ENCODE peak calls at places on chromosomes 6 and 20, in six cellular contexts. H, E, G, Y, A and P are unnamed samples.

GRCh38 chr6:80586242-80586641 is 479.8 kb downstream of the BCKDHB start:
- DNase-seq in E (no peak), G (no peak), H (no peak), Y (no peak), A (no peak), P (no peak)

GRCh38 chr20:421685-422250 is 13.7 kb downstream of the RBCK1 start:
- DNase-seq in Y (no peak), A (no peak), E (no peak), H (no peak), G (no peak), P (no peak)

GRCh38 chr20:46349742-46350056 is 41.4 kb upstream of the CDH22 start:
- DNase-seq in A (no peak), G (no peak), E (no peak), Y (no peak), H (no peak), P (no peak)

GRCh38 chr6:17987576-17988421 is at the start of gene KIF13A:
- DNase-seq in E (peak), Y (peak), A (no peak), H (peak), G (peak), P (peak)

GRCh38 chr6:104575536-104575935 is 284.2 kb downstream of the HACE1 start:
- DNase-seq in A (no peak), E (no peak), G (no peak), Y (no peak), H (no peak), P (no peak)

GRCh38 chr20:19274412-19275015 is 62.1 kb downstream of the SLC24A3 start:
- DNase-seq in H (peak), G (peak), A (no peak), Y (no peak), E (no peak), P (no peak)

GRCh38 chr6:11535801-11536230 is 1.7 kb upstream of the TMEM170B start:
- DNase-seq in A (no peak), G (peak), H (no peak), Y (peak), E (no peak), P (no peak)

GRCh38 chr20:39048000-39048696 is 86.0 kb downstream of the DHX35 start:
- DNase-seq in A (peak), G (peak), Y (peak), E (peak), H (peak), P (peak)

GRCh38 chr6:108897371-108897770 is 49.1 kb downstream of the ARMC2 start:
- DNase-seq in G (peak), A (no peak), Y (no peak), E (no peak), H (no peak), P (no peak)

GRCh38 chr6:39209908-39210307 is 19.4 kb downstream of the KCNK5 start:
- DNase-seq in E (no peak), A (no peak), Y (no peak), G (no peak), H (no peak), P (no peak)

GRCh38 chr6:32852018-32852843 is 1.3 kb downstream of the TAP1 start:
- DNase-seq in G (no peak), E (no peak), A (no peak), H (no peak), Y (no peak), P (no peak)

GRCh38 chr20:33672426-33673114 is 1.7 kb downstream of the NECAB3 start:
- DNase-seq in E (no peak), Y (no peak), H (no peak), A (no peak), G (no peak), P (peak)

GRCh38 chr6:1099257-1099656 is 212.6 kb upstream of the FOXQ1 start:
- DNase-seq in H (no peak), A (no peak), G (no peak), Y (no peak), E (no peak), P (no peak)

GRCh38 chr6:12899080-12899815 is 182.7 kb downstream of the PHACTR1 start:
- DNase-seq in G (no peak), Y (no peak), E (no peak), H (no peak), A (no peak), P (no peak)
- TF ChIP-seq CTCF in G (no peak), Y (no peak), E (no peak), H (no peak), A (no peak), P (no peak)

GRCh38 chr20:50054626-50055511 is 58.1 kb downstream of the UBE2V1 start:
- DNase-seq in G (peak), H (peak), A (no peak), Y (no peak), E (no peak), P (no peak)

GRCh38 chr20:50052952-50053789 is 59.8 kb downstream of the UBE2V1 start:
- DNase-seq in A (no peak), Y (no peak), G (no peak), E (no peak), H (peak), P (no peak)

GRCh38 chr20:50052550-50052949 is 60.4 kb downstream of the UBE2V1 start:
- DNase-seq in G (no peak), A (no peak), H (no peak), Y (no peak), E (no peak), P (no peak)

GRCh38 chr20:50055524-50056083 is 57.3 kb downstream of the UBE2V1 start:
- DNase-seq in G (no peak), H (no peak), Y (no peak), E (no peak), A (no peak), P (no peak)

GRCh38 chr20:50053790-50054547 is 59.0 kb downstream of the UBE2V1 start:
- DNase-seq in Y (no peak), H (no peak), A (no peak), G (no peak), E (no peak), P (no peak)
- TF ChIP-seq CTCF in Y (no peak), H (no peak), A (no peak), G (no peak), E (no peak), P (no peak)

DNA sequence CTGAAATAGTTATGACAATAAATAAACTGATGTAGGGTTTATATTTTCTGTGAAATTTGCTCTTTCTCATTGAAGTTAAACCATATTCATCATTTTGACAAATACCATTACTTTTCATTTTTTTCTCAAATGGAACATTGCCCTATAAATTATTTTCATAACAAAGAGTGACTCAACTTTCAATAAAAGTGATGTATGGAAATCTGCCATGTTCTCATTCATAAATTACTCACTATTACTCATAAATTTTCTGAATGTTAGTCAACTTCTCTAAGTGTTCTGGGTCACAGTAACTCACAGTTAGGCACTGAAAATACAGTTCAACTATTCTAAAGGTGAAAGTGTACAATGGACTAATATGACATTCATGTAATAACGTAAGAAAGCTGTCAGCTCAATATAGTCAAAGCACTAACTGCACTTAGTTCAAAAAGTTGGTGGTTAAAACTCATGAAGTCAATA is 19.0 kb upstream of the STX11 start:
- DNase-seq in A (no peak), E (no peak), Y (no peak), H (no peak), G (peak), P (no peak)
- TF ChIP-seq CTCF in A (no peak), E (no peak), Y (no peak), H (no peak), G (no peak), P (no peak)

GRCh38 chr20:31859266-31859997 is 10.9 kb downstream of the DUSP15 start:
- DNase-seq in Y (no peak), G (no peak), A (no peak), E (no peak), H (no peak), P (peak)

GRCh38 chr20:31853481-31853880 is 8.1 kb upstream of the FOXS1 start:
- DNase-seq in Y (no peak), A (no peak), E (no peak), G (no peak), H (no peak), P (peak)

GRCh38 chr20:31859998-31860380 is 10.3 kb downstream of the DUSP15 start:
- DNase-seq in G (no peak), Y (no peak), A (no peak), H (no peak), E (no peak), P (peak)

GRCh38 chr20:31857861-31858835 is 12.2 kb downstream of the DUSP15 start:
- DNase-seq in G (no peak), H (no peak), E (no peak), A (no peak), Y (no peak), P (peak)

DNA sequence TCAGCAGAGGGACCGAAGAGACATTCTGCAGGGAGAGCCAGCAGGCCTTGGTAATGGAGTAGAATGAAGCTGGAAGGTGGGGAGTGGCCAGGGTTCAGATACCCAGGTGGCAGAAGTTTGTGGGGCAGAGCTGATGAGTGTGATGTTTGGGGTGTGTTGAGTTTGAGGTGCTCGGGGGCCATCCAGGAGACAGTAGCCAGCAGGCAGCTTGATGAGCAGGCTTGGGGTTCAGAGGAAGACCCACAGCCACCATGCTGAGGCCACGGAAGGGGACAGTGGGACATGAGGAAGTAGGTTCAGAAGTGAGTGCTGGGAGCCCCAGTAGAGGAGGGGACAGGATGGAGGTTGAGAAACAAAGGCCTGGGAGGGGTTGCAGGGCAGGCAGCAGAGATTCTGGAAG is 11.1 kb upstream of the FOXS1 start:
- DNase-seq in H (no peak), E (no peak), Y (no peak), G (no peak), A (no peak), P (peak)
- TF ChIP-seq CTCF in H (no peak), E (no peak), Y (no peak), G (no peak), A (no peak), P (no peak)

GRCh38 chr6:28585335-28585734 is 59.7 kb downstream of the GPX5 start:
- DNase-seq in G (peak), H (no peak), A (no peak), Y (no peak), E (no peak), P (no peak)
- TF ChIP-seq CTCF in G (no peak), H (no peak), A (no peak), Y (no peak), E (no peak), P (no peak)

GRCh38 chr20:37282558-37282957 is 6.9 kb upstream of the MANBAL start:
- DNase-seq in A (no peak), E (no peak), H (no peak), Y (peak), G (peak), P (no peak)
- TF ChIP-seq CTCF in A (peak), E (peak), H (no peak), Y (no peak), G (peak), P (no peak)

GRCh38 chr20:49187330-49188100 is 619 bp downstream of the STAU1 start:
- DNase-seq in A (no peak), G (no peak), Y (no peak), H (no peak), E (no peak), P (no peak)

GRCh38 chr20:49185071-49185757 is 2.9 kb downstream of the STAU1 start:
- DNase-seq in Y (no peak), A (no peak), G (no peak), H (no peak), E (no peak), P (no peak)

GRCh38 chr20:49184691-49185070 is 3.5 kb downstream of the STAU1 start:
- DNase-seq in A (no peak), H (no peak), Y (no peak), G (no peak), E (no peak), P (no peak)

GRCh38 chr20:49186535-49187329 is 1.4 kb downstream of the STAU1 start:
- DNase-seq in H (peak), Y (peak), A (no peak), G (peak), E (peak), P (no peak)

DNA sequence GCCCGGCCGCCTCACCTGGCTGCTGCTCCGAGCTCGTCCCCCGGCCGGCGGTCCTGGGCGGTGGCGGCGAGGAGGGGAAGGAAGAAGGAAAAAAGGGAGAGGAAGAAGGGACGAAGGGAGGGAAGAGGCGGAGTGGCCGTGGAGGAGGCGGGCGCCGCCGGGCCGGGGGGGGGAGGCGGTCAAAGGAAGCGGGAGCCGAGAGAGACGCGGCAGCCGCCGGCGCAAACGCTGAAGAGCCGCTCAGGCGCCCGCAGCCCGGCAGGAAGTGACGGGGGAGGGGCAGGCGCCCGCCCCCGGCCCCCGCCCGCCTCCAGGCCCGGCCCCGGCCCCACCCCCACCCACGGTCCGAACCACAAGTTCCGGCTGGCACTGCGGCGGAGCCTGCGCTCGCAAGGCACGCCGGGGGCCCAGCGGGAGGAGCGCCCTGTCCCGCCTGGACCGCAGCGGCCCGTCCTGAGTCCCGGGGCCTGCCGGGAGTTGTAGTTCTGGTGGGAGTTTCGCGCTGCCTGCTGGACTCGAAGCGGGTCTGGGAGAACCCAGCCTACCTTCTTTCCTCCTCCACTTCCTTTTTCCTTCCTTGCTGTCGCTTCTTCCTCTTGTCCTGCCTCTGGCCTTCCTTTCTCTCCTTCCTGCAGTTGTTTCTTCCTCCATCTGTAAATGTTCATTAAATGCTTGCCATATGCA is at the start of gene STAU1:
- DNase-seq in Y (peak), E (peak), G (peak), H (peak), A (peak), P (peak)
- TF ChIP-seq CTCF in Y (no peak), E (no peak), G (no peak), H (no peak), A (no peak), P (no peak)